ENCODE peak calls at places on chromosomes 3 and 15, in nine cellular contexts. U, M, E, Z, F, A, S, Y and O are unnamed samples.

GRCh38 chr3:162487138-162487537 is 990.5 kb downstream of the OTOL1 start:
- DNase-seq in U (no peak), M (no peak), E (no peak), Z (no peak), F (peak), A (no peak), S (no peak), Y (no peak), O (no peak)

GRCh38 chr3:13497386-13497785 is 17.3 kb downstream of the HDAC11 start:
- DNase-seq in U (no peak), M (no peak), E (peak), Z (no peak), F (no peak), A (peak), S (no peak), Y (no peak), O (no peak)

GRCh38 chr15:33753012-33753411 is 215.3 kb upstream of the CHRM5 start:
- DNase-seq in U (no peak), M (no peak), E (no peak), Z (no peak), F (no peak), A (no peak), S (no peak), Y (no peak), O (no peak)

GRCh38 chr15:85473455-85473854 is 93.1 kb downstream of the AKAP13 start:
- DNase-seq in U (no peak), M (no peak), E (no peak), Z (no peak), F (no peak), A (peak), S (no peak), Y (no peak), O (no peak)

GRCh38 chr15:75352186-75352585 is 5.3 kb downstream of the NEIL1 start:
- DNase-seq in U (peak), M (no peak), E (no peak), Z (no peak), F (no peak), A (no peak), S (no peak), Y (no peak), O (no peak)

GRCh38 chr3:144762091-144762490 is 790.5 kb downstream of the DIPK2A start:
- DNase-seq in U (no peak), M (no peak), E (no peak), Z (no peak), F (no peak), A (no peak), S (no peak), Y (no peak), O (no peak)

GRCh38 chr3:51391566-51392300 is 648 bp downstream of the RBM15B start:
- DNase-seq in U (peak), M (peak), E (no peak), Z (no peak), F (peak), A (peak), S (no peak), Y (no peak), O (peak)

GRCh38 chr3:155595371-155595770 is 149.5 kb downstream of the PLCH1 start:
- DNase-seq in U (no peak), M (no peak), E (no peak), Z (no peak), F (no peak), A (no peak), S (no peak), Y (no peak), O (no peak)

GRCh38 chr15:93986400-93986984 is 244.9 kb upstream of the MCTP2 start:
- DNase-seq in U (no peak), M (peak), E (no peak), Z (no peak), F (no peak), A (no peak), S (no peak), Y (no peak), O (no peak)

GRCh38 chr15:88998980-88999713 is 86.0 kb upstream of the MFGE8 start:
- DNase-seq in U (no peak), M (no peak), E (no peak), Z (no peak), F (no peak), A (no peak), S (no peak), Y (no peak), O (no peak)

DNA sequence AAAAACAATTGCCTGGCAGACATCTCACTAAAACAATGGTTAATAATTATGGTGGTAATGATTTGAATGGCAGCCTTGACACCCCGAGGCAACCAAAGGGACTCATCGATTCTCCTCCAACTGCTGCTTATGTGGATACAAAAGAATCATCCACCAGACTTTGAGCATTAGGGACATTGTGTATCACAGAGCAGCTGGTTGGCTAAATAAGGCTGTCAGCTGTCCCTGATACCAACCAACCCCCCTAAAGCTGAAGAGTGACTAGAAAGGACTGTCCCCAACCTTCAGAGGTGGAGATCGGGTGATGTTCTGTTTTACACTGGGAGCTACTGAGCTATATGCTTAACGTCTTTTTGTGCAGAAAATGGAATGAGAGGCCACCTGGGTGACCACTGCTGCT is 1.7 kb upstream of the CD47 start:
- DNase-seq in U (no peak), M (no peak), E (no peak), Z (no peak), F (no peak), A (no peak), S (no peak), Y (no peak), O (peak)
- H3K4me3 ChIP-seq in U (no peak), M (no peak), E (no peak), Z (no peak), F (no peak), A (no peak), S (no peak), Y (no peak), O (peak)

GRCh38 chr3:15299036-15299435 is 33.4 kb downstream of the SH3BP5 start:
- DNase-seq in U (no peak), M (no peak), E (no peak), Z (peak), F (no peak), A (peak), S (no peak), Y (no peak), O (no peak)
- H3K27ac ChIP-seq in U (no peak), M (no peak), E (no peak), Z (peak), F (no peak), A (no peak), S (no peak), Y (no peak), O (no peak)

GRCh38 chr15:37105795-37106333 is 5.5 kb upstream of the MEIS2 start:
- DNase-seq in U (no peak), M (no peak), E (no peak), Z (no peak), F (no peak), A (no peak), S (no peak), Y (no peak), O (no peak)

GRCh38 chr15:37106490-37107001 is 6.2 kb upstream of the MEIS2 start:
- DNase-seq in U (no peak), M (no peak), E (peak), Z (no peak), F (no peak), A (peak), S (no peak), Y (no peak), O (no peak)

GRCh38 chr15:37103475-37104071 is 3.2 kb upstream of the MEIS2 start:
- DNase-seq in U (no peak), M (no peak), E (no peak), Z (no peak), F (no peak), A (no peak), S (no peak), Y (no peak), O (no peak)

GRCh38 chr15:37102315-37103021 is 2.1 kb upstream of the MEIS2 start:
- DNase-seq in U (no peak), M (no peak), E (no peak), Z (no peak), F (peak), A (peak), S (peak), Y (no peak), O (no peak)

GRCh38 chr15:37104413-37105392 is 4.4 kb upstream of the MEIS2 start:
- DNase-seq in U (no peak), M (no peak), E (no peak), Z (no peak), F (no peak), A (peak), S (no peak), Y (no peak), O (no peak)
- H3K4me3 ChIP-seq in U (no peak), M (no peak), E (peak), Z (no peak), F (no peak), A (no peak), S (no peak), Y (no peak), O (no peak)

GRCh38 chr3:61926913-61927312 is 365.5 kb downstream of the PTPRG start:
- DNase-seq in U (no peak), M (no peak), E (no peak), Z (no peak), F (no peak), A (peak), S (no peak), Y (no peak), O (no peak)
- H3K27ac ChIP-seq in U (peak), M (no peak), E (peak), Z (peak), F (no peak), A (peak), S (no peak), Y (no peak), O (no peak)

DNA sequence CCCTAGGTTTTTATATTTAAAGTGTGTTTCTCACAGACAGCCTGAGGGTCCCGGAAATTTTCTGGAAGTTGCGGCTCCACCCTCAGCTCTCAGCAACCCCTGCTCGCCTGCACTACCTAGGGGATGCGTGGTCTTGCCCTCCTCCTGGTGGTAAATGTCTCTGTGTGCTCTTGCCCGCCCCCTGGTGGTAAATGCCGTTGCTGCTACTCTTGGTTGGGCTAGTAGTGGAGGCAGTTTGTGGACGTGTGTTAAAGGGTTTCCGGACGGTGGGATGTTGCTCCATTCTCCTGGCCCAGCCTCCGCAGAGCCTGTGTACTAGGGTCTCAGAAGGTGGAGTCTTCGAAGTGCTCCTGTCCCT is 27.4 kb downstream of the STOML1 start:
- DNase-seq in U (peak), M (peak), E (peak), Z (peak), F (peak), A (peak), S (peak), Y (peak), O (peak)
- H3K4me3 ChIP-seq in U (no peak), M (no peak), E (no peak), Z (no peak), F (no peak), A (peak), S (no peak), Y (peak), O (peak)

GRCh38 chr3:40690696-40691597 is 166.2 kb downstream of the ZNF621 start:
- DNase-seq in U (peak), M (no peak), E (peak), Z (peak), F (no peak), A (no peak), S (no peak), Y (no peak), O (no peak)

GRCh38 chr3:40695848-40696247 is 171.1 kb downstream of the ZNF621 start:
- DNase-seq in U (no peak), M (no peak), E (no peak), Z (no peak), F (no peak), A (no peak), S (no peak), Y (no peak), O (no peak)

DNA sequence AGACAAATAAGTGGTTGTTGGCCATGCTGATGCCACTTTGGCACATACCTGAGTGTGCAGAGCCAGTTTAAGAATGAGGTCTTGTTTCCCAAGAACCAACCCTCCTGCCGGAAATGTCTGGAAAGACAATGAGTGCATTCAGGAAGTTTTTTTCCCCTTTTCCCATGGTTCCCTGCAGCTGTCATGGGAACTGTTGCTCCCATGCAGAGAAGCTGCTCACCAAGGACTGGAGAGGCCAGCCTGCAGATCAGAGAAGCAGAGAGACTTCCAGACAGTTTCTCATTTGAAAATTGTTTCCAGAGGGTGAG is 166.8 kb downstream of the ZNF621 start:
- DNase-seq in U (no peak), M (no peak), E (no peak), Z (peak), F (peak), A (no peak), S (no peak), Y (no peak), O (no peak)
- H3K27ac ChIP-seq in U (peak), M (no peak), E (peak), Z (peak), F (no peak), A (no peak), S (no peak), Y (no peak), O (no peak)

DNA sequence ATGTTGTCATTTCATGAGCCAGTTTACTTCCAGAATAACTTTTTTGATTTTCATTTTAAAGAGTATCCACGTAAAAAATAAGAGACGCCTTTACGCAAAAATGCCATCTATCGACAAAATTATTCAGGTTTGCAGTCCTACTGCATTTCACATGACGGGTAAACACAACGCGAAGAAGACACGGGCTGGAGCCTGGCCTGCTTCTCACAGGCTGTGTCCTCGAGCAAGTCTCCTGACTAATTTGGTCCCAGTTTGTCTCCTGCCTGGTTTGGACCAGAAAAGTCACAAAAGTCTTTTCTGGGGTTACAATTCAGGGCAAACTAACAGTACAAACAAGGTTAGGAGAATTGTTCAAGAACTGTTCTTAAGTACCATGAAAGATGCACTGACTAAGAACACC is 51.7 kb downstream of the CHSY1 start:
- DNase-seq in U (no peak), M (no peak), E (no peak), Z (no peak), F (no peak), A (no peak), S (no peak), Y (no peak), O (no peak)
- H3K4me3 ChIP-seq in U (no peak), M (no peak), E (no peak), Z (no peak), F (no peak), A (no peak), S (no peak), Y (no peak), O (no peak)

GRCh38 chr3:129575987-129576364 is 30.5 kb downstream of the PLXND1 start:
- DNase-seq in U (no peak), M (no peak), E (no peak), Z (no peak), F (no peak), A (no peak), S (no peak), Y (no peak), O (no peak)

GRCh38 chr3:129573493-129573892 is 30.5 kb downstream of the H1-8 start:
- DNase-seq in U (no peak), M (no peak), E (no peak), Z (no peak), F (no peak), A (no peak), S (no peak), Y (no peak), O (no peak)

GRCh38 chr3:129576514-129577345 is 29.7 kb downstream of the PLXND1 start:
- DNase-seq in U (peak), M (peak), E (peak), Z (peak), F (no peak), A (no peak), S (no peak), Y (peak), O (peak)

GRCh38 chr3:129574206-129574605 is 31.2 kb downstream of the H1-8 start:
- DNase-seq in U (no peak), M (no peak), E (no peak), Z (no peak), F (no peak), A (no peak), S (no peak), Y (no peak), O (no peak)

DNA sequence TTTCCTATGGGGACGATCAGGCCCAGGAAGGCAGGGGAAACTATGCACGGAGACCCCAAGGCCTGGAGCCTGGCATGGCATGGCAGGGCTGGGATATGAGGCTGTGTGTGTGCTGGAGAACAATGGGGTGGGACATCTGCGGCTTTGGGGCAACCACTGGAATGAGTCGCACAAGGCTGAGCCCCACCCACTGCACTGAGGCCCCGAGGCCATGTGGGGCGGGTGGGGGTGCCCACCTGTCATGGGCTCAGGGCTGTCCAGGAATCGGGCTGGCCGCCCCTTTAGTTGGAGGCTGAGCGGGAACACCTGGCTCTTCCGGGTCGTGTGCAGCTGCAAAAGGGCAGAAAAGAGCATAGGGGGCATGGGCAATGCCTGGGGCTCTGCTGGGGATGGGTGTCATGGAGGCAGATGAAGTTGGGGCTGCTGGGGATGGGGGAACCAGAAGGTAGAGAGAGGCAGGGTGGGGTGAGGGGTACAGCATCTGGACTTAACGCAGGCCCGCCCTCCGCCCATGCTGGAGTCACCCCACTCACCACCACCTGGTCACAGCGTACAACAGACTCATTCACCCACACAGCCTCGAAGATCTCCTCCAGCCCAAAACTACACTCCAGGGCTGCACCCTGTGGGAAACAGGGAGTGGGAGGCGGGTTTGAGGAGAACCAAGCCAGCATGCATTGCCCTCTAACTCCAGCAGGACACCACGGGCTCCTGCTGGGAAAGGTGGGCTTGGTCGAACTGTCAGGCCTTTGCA is 31.1 kb downstream of the PLXND1 start:
- DNase-seq in U (no peak), M (no peak), E (no peak), Z (no peak), F (no peak), A (no peak), S (no peak), Y (no peak), O (no peak)
- H3K27ac ChIP-seq in U (peak), M (no peak), E (peak), Z (no peak), F (no peak), A (no peak), S (no peak), Y (no peak), O (no peak)

GRCh38 chr3:184300377-184300717 is 1.3 kb downstream of the PSMD2 start:
- DNase-seq in U (no peak), M (no peak), E (no peak), Z (no peak), F (peak), A (peak), S (no peak), Y (no peak), O (no peak)
- H3K4me3 ChIP-seq in U (peak), M (peak), E (peak), Z (peak), F (peak), A (peak), S (peak), Y (no peak), O (peak)

DNA sequence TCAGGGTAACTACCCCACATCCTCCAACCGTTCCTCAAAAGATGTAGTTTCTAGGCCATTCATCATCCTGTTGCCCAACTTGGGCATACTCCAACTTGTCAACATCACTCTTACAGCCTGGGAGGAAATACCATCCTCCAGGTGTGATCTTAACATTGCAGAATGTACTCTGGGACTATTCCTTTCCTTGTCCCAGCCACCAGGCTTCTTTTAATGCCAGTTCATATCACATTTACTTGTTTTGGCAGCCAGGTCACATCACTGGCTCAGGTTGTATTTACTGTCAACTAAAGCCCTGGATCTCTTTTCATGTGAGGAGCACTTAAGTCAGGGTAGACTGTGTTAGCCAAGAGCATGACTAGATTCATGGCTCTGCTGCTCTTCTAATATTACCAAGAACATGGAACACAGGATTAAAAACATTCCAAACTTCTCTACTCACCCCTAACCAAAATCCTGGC is 4.0 kb upstream of the DENND6A start:
- DNase-seq in U (no peak), M (no peak), E (no peak), Z (no peak), F (peak), A (peak), S (no peak), Y (no peak), O (no peak)
- H3K27ac ChIP-seq in U (no peak), M (no peak), E (peak), Z (no peak), F (no peak), A (no peak), S (no peak), Y (no peak), O (no peak)